ENCODE peak calls at places on chromosome 10, in four cellular contexts. N is fibroblast of lung, X is kidney epithelial cell, M is H7. W is an unnamed sample.
A peak's percentile ranks its signal among the peaks of the same experiment; 100 is the strongest.

GRCh38 chr10:17425584-17426262 is 28.7 kb downstream of the ST8SIA6 start:
- DNase-seq in N (no peak), X (no peak), M (no peak), W (no peak)

GRCh38 chr10:132331259-132331955 is 586 bp upstream of the LRRC27 start:
- DNase-seq in N (no peak), X (no peak), M (no peak), W (no peak)

GRCh38 chr10:110681023-110681681 is 37.0 kb downstream of the RBM20 start:
- DNase-seq in N (peak; percentile 23), X (peak; percentile 26), M (peak; percentile 86), W (peak; percentile 25)

GRCh38 chr10:70918851-70919530 is 30.6 kb upstream of the PCBD1 start:
- DNase-seq in N (no peak), X (no peak), M (peak; percentile 67), W (no peak)

GRCh38 chr10:12350167-12350872 is 973 bp downstream of the CAMK1D start:
- DNase-seq in N (peak; percentile 55), X (no peak), M (peak; percentile 77), W (peak; percentile 28)

GRCh38 chr10:75424553-75424952 is 6.9 kb upstream of the LRMDA start:
- DNase-seq in N (no peak), X (no peak), M (no peak), W (no peak)

GRCh38 chr10:112250555-112250954 is 32.6 kb upstream of the TECTB start:
- DNase-seq in N (peak; percentile 64), X (no peak), M (no peak), W (no peak)

GRCh38 chr10:91709394-91709798 is 76.5 kb upstream of the PPP1R3C start:
- DNase-seq in N (peak; percentile 67), X (peak; percentile 43), M (no peak), W (no peak)

GRCh38 chr10:12721334-12721733 is 280.2 kb downstream of the CCDC3 start:
- DNase-seq in N (no peak), X (no peak), M (no peak), W (no peak)

GRCh38 chr10:120041807-120042545 is 149.4 kb downstream of the SEC23IP start:
- DNase-seq in N (no peak), X (no peak), M (peak; percentile 28), W (no peak)

GRCh38 chr10:49615721-49616120 is 1.9 kb downstream of the CHAT start:
- DNase-seq in N (no peak), X (no peak), M (no peak), W (no peak)

GRCh38 chr10:11354823-11355222 is 256.6 kb downstream of the USP6NL start:
- DNase-seq in N (no peak), X (no peak), M (no peak), W (no peak)

GRCh38 chr10:26728957-26729356 is 31.5 kb downstream of the PDSS1 start:
- DNase-seq in N (no peak), X (no peak), M (no peak), W (no peak)

GRCh38 chr10:26727005-26727404 is 29.5 kb downstream of the PDSS1 start:
- DNase-seq in N (no peak), X (no peak), M (no peak), W (no peak)

GRCh38 chr10:26733750-26734568 is 36.5 kb downstream of the PDSS1 start:
- DNase-seq in N (no peak), X (no peak), M (peak; percentile 20), W (peak; percentile 46)

GRCh38 chr10:26729395-26729794 is 31.9 kb downstream of the PDSS1 start:
- DNase-seq in N (no peak), X (no peak), M (no peak), W (no peak)

GRCh38 chr10:26730548-26730947 is 33.0 kb downstream of the PDSS1 start:
- DNase-seq in N (no peak), X (no peak), M (no peak), W (no peak)
- H3K36me3 ChIP-seq in N (peaks cover 2% of the 10 kb centered on the region), X (no peaks in the 10 kb centered on the region), M (peaks cover 19% of the 10 kb centered on the region), W (peaks cover 4% of the 10 kb centered on the region)

GRCh38 chr10:93334901-93335312 is 147.2 kb downstream of the MYOF start:
- DNase-seq in N (peak; percentile 72), X (peak; percentile 34), M (no peak), W (peak; percentile 97)

GRCh38 chr10:93334181-93334580 is 148.0 kb downstream of the MYOF start:
- DNase-seq in N (no peak), X (no peak), M (no peak), W (peak; percentile 27)

GRCh38 chr10:93330824-93331223 is 151.3 kb downstream of the MYOF start:
- DNase-seq in N (no peak), X (no peak), M (no peak), W (no peak)

GRCh38 chr10:93336110-93336509 is 146.0 kb downstream of the MYOF start:
- DNase-seq in N (peak; percentile 15), X (no peak), M (no peak), W (peak; percentile 7)

GRCh38 chr10:93333278-93333978 is 148.7 kb downstream of the MYOF start:
- DNase-seq in N (peak; percentile 59), X (no peak), M (peak; percentile 86), W (peak; percentile 62)
- H3K36me3 ChIP-seq in N (peaks cover 51% of the 10 kb centered on the region), X (peaks cover 2% of the 10 kb centered on the region), M (no peaks in the 10 kb centered on the region), W (peaks cover 44% of the 10 kb centered on the region)

DNA sequence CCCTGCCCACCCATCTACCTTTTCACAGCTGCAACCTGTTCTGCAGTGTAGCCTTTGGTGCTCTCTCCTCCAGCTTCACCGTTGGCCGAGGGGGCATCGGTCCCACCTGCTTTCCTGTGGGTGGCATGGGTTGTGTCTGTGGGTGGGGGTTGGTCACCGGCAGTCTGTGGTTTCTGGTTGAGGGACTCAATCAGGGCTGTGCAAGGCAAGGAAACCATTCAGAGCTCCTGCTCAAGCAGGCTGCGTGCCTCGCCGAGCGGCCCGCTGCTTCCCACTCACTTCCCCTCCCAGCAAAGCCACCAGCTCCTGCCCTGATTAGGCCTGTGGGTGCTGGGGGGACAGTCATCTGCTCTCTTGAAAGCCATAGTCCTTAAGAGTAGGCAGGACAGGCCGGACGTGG is 9.8 kb downstream of the DNAJB12 start:
- DNase-seq in N (no peak), X (no peak), M (no peak), W (no peak)
- H3K36me3 ChIP-seq in N (peaks cover 19% of the 10 kb centered on the region), X (no peaks in the 10 kb centered on the region), M (peaks cover 3% of the 10 kb centered on the region), W (peaks cover 48% of the 10 kb centered on the region)

GRCh38 chr10:79301754-79302530 is 45.3 kb upstream of the PPIF start:
- DNase-seq in N (no peak), X (no peak), M (no peak), W (no peak)
- H3K36me3 ChIP-seq in N (peaks cover 56% of the 10 kb centered on the region), X (peaks cover 16% of the 10 kb centered on the region), M (peaks cover 14% of the 10 kb centered on the region), W (peaks cover 91% of the 10 kb centered on the region)

GRCh38 chr10:103620357-103620749 is 126.8 kb downstream of the NEURL1 start:
- DNase-seq in N (no peak), X (no peak), M (no peak), W (no peak)
- H3K36me3 ChIP-seq in N (peaks cover 44% of the 10 kb centered on the region), X (no peaks in the 10 kb centered on the region), M (peaks cover 1% of the 10 kb centered on the region), W (peaks cover 18% of the 10 kb centered on the region)

GRCh38 chr10:79349766-79350406 is 2.6 kb downstream of the PPIF start:
- DNase-seq in N (no peak), X (no peak), M (peak; percentile 19), W (no peak)

GRCh38 chr10:79351332-79351731 is 4.1 kb downstream of the PPIF start:
- DNase-seq in N (no peak), X (no peak), M (peak; percentile 19), W (no peak)

GRCh38 chr10:79352035-79352595 is 4.8 kb downstream of the PPIF start:
- DNase-seq in N (no peak), X (no peak), M (peak; percentile 31), W (no peak)

GRCh38 chr10:79349072-79349491 is 1.8 kb downstream of the PPIF start:
- DNase-seq in N (no peak), X (no peak), M (peak; percentile 14), W (no peak)

DNA sequence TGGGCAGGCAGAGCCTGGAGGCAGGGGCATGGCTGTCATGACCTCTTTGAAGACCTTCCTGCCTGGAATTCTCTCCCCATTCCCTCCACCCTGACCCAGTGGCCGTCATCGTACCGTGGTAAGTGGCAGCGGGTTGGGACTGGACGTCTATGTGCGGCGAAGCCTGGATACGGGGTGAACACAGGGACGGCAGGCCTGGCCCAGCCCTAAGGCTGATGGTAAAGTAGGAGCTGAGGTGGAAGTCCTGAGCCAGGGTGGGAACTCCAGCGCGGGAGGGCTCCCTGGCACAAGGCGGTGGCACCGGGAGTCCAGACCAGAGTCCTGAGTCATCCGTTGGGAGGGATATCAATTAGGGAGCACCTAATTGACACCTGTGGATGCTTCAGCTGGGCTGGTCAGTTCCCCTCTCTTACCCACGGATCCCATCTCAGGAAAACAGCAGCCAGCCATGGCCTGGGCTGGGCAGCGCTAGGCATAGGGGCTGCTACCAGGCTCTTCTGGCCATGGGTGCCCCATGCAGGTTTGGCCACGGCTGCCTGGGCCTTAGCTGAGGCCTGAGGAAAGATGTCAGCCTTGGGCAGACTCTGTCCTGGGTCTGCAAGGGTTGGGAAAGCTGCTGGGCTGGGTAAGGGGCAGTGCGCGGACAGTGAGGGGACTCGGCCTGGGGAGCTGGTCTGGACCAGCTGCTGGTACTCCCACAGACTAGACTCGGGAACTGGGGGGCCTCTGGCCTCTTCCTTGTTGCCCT is 3.3 kb downstream of the PPIF start:
- DNase-seq in N (no peak), X (no peak), M (peak; percentile 25), W (no peak)
- H3K36me3 ChIP-seq in N (peaks cover 42% of the 10 kb centered on the region), X (peaks cover 2% of the 10 kb centered on the region), M (peaks cover 46% of the 10 kb centered on the region), W (peaks cover 45% of the 10 kb centered on the region)

DNA sequence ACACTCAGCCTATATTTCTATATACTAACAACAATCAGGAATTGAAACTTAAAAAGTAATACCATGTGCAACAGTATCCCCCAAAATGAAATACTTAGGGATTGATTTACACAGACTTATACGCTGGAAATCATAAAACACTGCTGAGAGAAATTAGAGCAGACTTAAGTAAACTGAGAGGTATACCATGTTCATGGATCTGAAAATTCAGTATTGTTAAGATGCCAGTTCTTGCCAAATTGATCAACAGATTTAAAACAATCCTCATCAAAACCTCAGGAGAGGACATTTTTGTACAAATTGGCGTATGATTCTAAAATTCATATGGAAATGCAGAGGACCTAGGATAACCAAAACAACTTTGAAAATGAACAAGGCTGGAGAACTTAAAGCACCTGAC is 37.3 kb downstream of the DCLRE1C start:
- DNase-seq in N (no peak), X (no peak), M (no peak), W (no peak)
- H3K36me3 ChIP-seq in N (peaks cover 13% of the 10 kb centered on the region), X (no peaks in the 10 kb centered on the region), M (no peaks in the 10 kb centered on the region), W (peaks cover 13% of the 10 kb centered on the region)